ENCODE peak calls at places on chromosomes 4 and X, in five cellular contexts. S is esophagus squamous epithelium, K is A673, Q is neural progenitor cell, M is tibial artery. D is an unnamed sample.

GRCh38 chr4:157172011-157172410 is 48.5 kb upstream of the GRIA2 start:
- DNase-seq in S (no peak), K (peak; percentile 28), Q (no peak), M (no peak), D (no peak)

GRCh38 chr4:150818661-150819060 is 196.4 kb downstream of the LRBA start:
- DNase-seq in S (no peak), K (no peak), Q (no peak), M (no peak), D (no peak)

GRCh38 chrX:110358548-110358947 is at the start of gene RTL9:
- DNase-seq in S (no peak), K (no peak), Q (no peak), M (no peak), D (no peak)

GRCh38 chr4:108953941-108954340 is 191.1 kb upstream of the ETNPPL start:
- DNase-seq in S (no peak), K (no peak), Q (no peak), M (no peak), D (no peak)

GRCh38 chr4:8524595-8525382 is 55.4 kb upstream of the GPR78 start:
- DNase-seq in S (no peak), K (no peak), Q (no peak), M (no peak), D (peak; percentile 26)

GRCh38 chr4:176791591-176792347 is 953 bp downstream of the VEGFC start:
- DNase-seq in S (no peak), K (peak; percentile 6), Q (peak; percentile 67), M (no peak), D (peak; percentile 51)

GRCh38 chrX:54492340-54492739 is 3.7 kb downstream of the FGD1 start:
- DNase-seq in S (no peak), K (no peak), Q (no peak), M (peak; percentile 59), D (no peak)

GRCh38 chr4:69742596-69742995 is 17.8 kb downstream of the SULT1B1 start:
- DNase-seq in S (no peak), K (no peak), Q (no peak), M (no peak), D (no peak)

GRCh38 chr4:144709793-144710525 is 64.0 kb downstream of the HHIP start:
- DNase-seq in S (no peak), K (no peak), Q (no peak), M (no peak), D (no peak)

GRCh38 chr4:108351806-108352205 is 183.1 kb upstream of the LEF1 start:
- DNase-seq in S (no peak), K (no peak), Q (no peak), M (no peak), D (no peak)

GRCh38 chr4:52838729-52839722 is 23.1 kb upstream of the RASL11B start:
- DNase-seq in S (no peak), K (no peak), Q (no peak), M (no peak), D (no peak)

GRCh38 chrX:54248309-54248708 is 65.3 kb upstream of the FAM120C start:
- DNase-seq in S (no peak), K (peak; percentile 10), Q (no peak), M (no peak), D (no peak)

GRCh38 chr4:14848210-14848609 is 154.1 kb upstream of the CPEB2 start:
- DNase-seq in S (no peak), K (no peak), Q (no peak), M (no peak), D (no peak)

GRCh38 chrX:9578083-9578779 is 113.4 kb downstream of the TBL1X start:
- DNase-seq in S (no peak), K (no peak), Q (no peak), M (no peak), D (no peak)

GRCh38 chrX:12007881-12008280 is 130.4 kb upstream of the FRMPD4 start:
- DNase-seq in S (no peak), K (peak; percentile 32), Q (no peak), M (no peak), D (peak; percentile 64)

GRCh38 chr4:41442818-41443217 is 95.1 kb upstream of the LIMCH1 start:
- DNase-seq in S (no peak), K (no peak), Q (no peak), M (no peak), D (no peak)

GRCh38 chrX:18643243-18643642 is 28.7 kb downstream of the RS1 start:
- DNase-seq in S (no peak), K (no peak), Q (no peak), M (no peak), D (no peak)

GRCh38 chr4:75490155-75490554 is 24.0 kb downstream of the RCHY1 start:
- DNase-seq in S (no peak), K (no peak), Q (peak; percentile 29), M (no peak), D (no peak)

GRCh38 chrX:14032383-14032782 is 2.7 kb upstream of the GEMIN8 start:
- DNase-seq in S (no peak), K (peak; percentile 75), Q (peak; percentile 57), M (peak; percentile 28), D (no peak)

GRCh38 chr4:148749403-148749802 is 307.2 kb upstream of the NR3C2 start:
- DNase-seq in S (no peak), K (no peak), Q (no peak), M (no peak), D (no peak)

GRCh38 chrX:40281341-40282005 is 183.7 kb upstream of the BCOR start:
- DNase-seq in S (no peak), K (peak; percentile 78), Q (no peak), M (no peak), D (no peak)

GRCh38 chrX:16002185-16002584 is 121.2 kb upstream of the GRPR start:
- DNase-seq in S (no peak), K (peak; percentile 5), Q (no peak), M (no peak), D (no peak)

GRCh38 chr4:120209706-120210105 is 143.1 kb upstream of the MAD2L1 start:
- DNase-seq in S (no peak), K (peak; percentile 1), Q (no peak), M (no peak), D (no peak)

GRCh38 chr4:88219099-88219498 is 60.7 kb upstream of the ABCG2 start:
- DNase-seq in S (no peak), K (peak; percentile 30), Q (peak; percentile 53), M (no peak), D (no peak)

GRCh38 chrX:84907324-84907946 is 96.2 kb upstream of the APOOL start:
- DNase-seq in S (no peak), K (no peak), Q (peak; percentile 10), M (no peak), D (no peak)

GRCh38 chr4:2006956-2007653 is 1.7 kb downstream of the NELFA start:
- DNase-seq in S (no peak), K (no peak), Q (no peak), M (no peak), D (no peak)

DNA sequence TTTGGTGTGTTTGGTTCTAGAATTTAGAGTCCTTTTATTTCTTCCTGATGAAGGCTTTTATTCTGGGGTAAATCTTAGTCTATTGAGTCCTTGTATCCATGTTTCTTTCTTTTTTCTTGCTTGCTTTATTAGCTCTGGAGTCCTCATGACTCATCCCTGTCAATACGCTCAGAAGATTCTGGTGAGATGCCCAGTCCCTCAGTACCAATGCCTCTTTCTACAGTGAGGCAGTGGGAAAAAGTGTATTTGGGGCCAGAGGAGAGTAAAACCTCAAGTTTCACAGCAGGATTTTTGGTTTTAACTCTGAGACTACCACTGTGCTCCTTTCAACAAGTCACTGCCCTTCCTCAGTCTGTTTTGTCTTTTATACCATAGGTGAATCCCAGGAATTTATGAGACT is 368.0 kb downstream of the GBA3 start:
- DNase-seq in S (no peak), K (no peak), Q (no peak), M (no peak), D (no peak)
- H3K4me1 ChIP-seq in S (no peaks in the 10 kb centered on the region), K (no peaks in the 10 kb centered on the region), Q (peaks cover 12% of the 10 kb centered on the region), M (no peaks in the 10 kb centered on the region), D (no peaks in the 10 kb centered on the region)

GRCh38 chr4:100517864-100518341 is at the start of gene EMCN:
- DNase-seq in S (no peak), K (peak; percentile 51), Q (no peak), M (no peak), D (no peak)
- H3K27ac ChIP-seq in S (peak within 1 kb of the TSS; percentile 36), K (peak within 1 kb of the TSS; percentile 76), Q (no peak within 1 kb of the TSS), M (no peak within 1 kb of the TSS), D (no peak within 1 kb of the TSS)

GRCh38 chr4:152512483-152512882 is 23.4 kb downstream of the FBXW7 start:
- DNase-seq in S (no peak), K (no peak), Q (no peak), M (no peak), D (no peak)
- H3K4me1 ChIP-seq in S (no peaks in the 10 kb centered on the region), K (peaks cover 27% of the 10 kb centered on the region), Q (peaks cover 11% of the 10 kb centered on the region), M (peaks cover 10% of the 10 kb centered on the region), D (peaks cover 30% of the 10 kb centered on the region)

DNA sequence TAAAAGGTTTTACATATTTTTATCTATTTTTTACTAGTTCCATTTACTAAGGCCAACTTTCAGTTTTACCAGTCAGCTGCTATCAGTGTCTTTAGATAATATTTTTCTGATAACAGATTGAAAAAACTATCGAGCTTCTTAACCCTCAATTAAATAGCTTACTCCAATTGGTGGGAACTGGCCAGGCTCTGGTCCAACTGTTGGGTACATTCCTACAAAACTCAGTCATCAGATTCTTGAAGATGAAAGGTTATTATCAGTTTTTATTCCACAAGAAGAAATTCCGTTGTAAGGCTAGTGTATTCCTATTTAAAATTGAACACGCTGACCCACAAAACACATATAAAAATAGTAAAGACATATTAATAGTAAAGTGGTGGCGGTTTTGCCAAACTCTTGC is 346.2 kb downstream of the MAPK10 start:
- DNase-seq in S (no peak), K (no peak), Q (no peak), M (no peak), D (no peak)
- H3K27ac ChIP-seq in S (no peak overlapping the region), K (no peak overlapping the region), Q (no peak overlapping the region), M (no peak overlapping the region), D (no peak overlapping the region)

GRCh38 chr4:104395219-104395618 is 99.5 kb downstream of the CXXC4 start:
- DNase-seq in S (no peak), K (peak; percentile 26), Q (no peak), M (no peak), D (no peak)
- H3K4me1 ChIP-seq in S (no peaks in the 10 kb centered on the region), K (peaks cover 25% of the 10 kb centered on the region), Q (peaks cover 6% of the 10 kb centered on the region), M (no peaks in the 10 kb centered on the region), D (peaks cover 7% of the 10 kb centered on the region)

D was measured in RWPE2.